ENCODE peak calls at places on chromosomes 12 and 14, in nine cellular contexts. C, S, R, D, E, U, N, A and Z are unnamed samples.

GRCh38 chr12:120873231-120873630 is 30.9 kb downstream of the SPPL3 start:
- DNase-seq in C (no peak), S (no peak), R (no peak), D (no peak), E (no peak), U (no peak), N (no peak), A (no peak), Z (no peak)

GRCh38 chr14:66600416-66600815 is 92.5 kb downstream of the GPHN start:
- DNase-seq in C (peak), S (no peak), R (no peak), D (no peak), E (no peak), U (no peak), N (no peak), A (no peak), Z (no peak)

GRCh38 chr12:18861287-18861858 is 123.5 kb downstream of the CAPZA3 start:
- DNase-seq in C (no peak), S (no peak), R (no peak), D (no peak), E (no peak), U (no peak), N (no peak), A (no peak), Z (no peak)

GRCh38 chr14:95679995-95680735 is 6.1 kb upstream of the TCL1B start:
- DNase-seq in C (no peak), S (no peak), R (peak), D (no peak), E (no peak), U (no peak), N (no peak), A (no peak), Z (no peak)

GRCh38 chr12:71865166-71865713 is 25.7 kb downstream of the TBC1D15 start:
- DNase-seq in C (peak), S (no peak), R (no peak), D (peak), E (no peak), U (no peak), N (no peak), A (no peak), Z (peak)

GRCh38 chr14:61503167-61503801 is 181.9 kb downstream of the PRKCH start:
- DNase-seq in C (peak), S (no peak), R (no peak), D (no peak), E (peak), U (no peak), N (no peak), A (peak), Z (peak)

GRCh38 chr14:73785336-73785833 is 66.2 kb upstream of the PTGR2 start:
- DNase-seq in C (peak), S (no peak), R (no peak), D (peak), E (no peak), U (no peak), N (no peak), A (no peak), Z (peak)

GRCh38 chr14:56995010-56995409 is 184.7 kb upstream of the OTX2 start:
- DNase-seq in C (no peak), S (no peak), R (no peak), D (no peak), E (no peak), U (no peak), N (no peak), A (no peak), Z (no peak)

GRCh38 chr14:85129907-85130306 is 400.0 kb upstream of the FLRT2 start:
- DNase-seq in C (no peak), S (no peak), R (no peak), D (no peak), E (no peak), U (no peak), N (no peak), A (no peak), Z (no peak)

GRCh38 chr12:115947696-115948062 is 329.8 kb downstream of the MED13L start:
- DNase-seq in C (no peak), S (no peak), R (no peak), D (no peak), E (no peak), U (no peak), N (no peak), A (no peak), Z (no peak)

GRCh38 chr14:92668266-92668973 is 80.0 kb downstream of the LGMN start:
- DNase-seq in C (no peak), S (no peak), R (no peak), D (no peak), E (no peak), U (no peak), N (no peak), A (no peak), Z (no peak)

GRCh38 chr12:91461061-91461460 is 278.4 kb upstream of the DCN start:
- DNase-seq in C (no peak), S (no peak), R (no peak), D (no peak), E (no peak), U (no peak), N (no peak), A (no peak), Z (no peak)

GRCh38 chr14:52852810-52853521 is 61.6 kb upstream of the GNPNAT1 start:
- DNase-seq in C (no peak), S (no peak), R (no peak), D (no peak), E (no peak), U (no peak), N (no peak), A (no peak), Z (no peak)

GRCh38 chr12:27711312-27711682 is 665 bp downstream of the MRPS35 start:
- DNase-seq in C (no peak), S (no peak), R (peak), D (no peak), E (no peak), U (no peak), N (no peak), A (no peak), Z (no peak)

GRCh38 chr14:38022775-38023174 is 184.9 kb upstream of the SSTR1 start:
- DNase-seq in C (no peak), S (no peak), R (no peak), D (no peak), E (no peak), U (no peak), N (no peak), A (no peak), Z (no peak)

GRCh38 chr12:64733857-64734256 is 25.3 kb downstream of the GNS start:
- DNase-seq in C (peak), S (no peak), R (no peak), D (no peak), E (no peak), U (no peak), N (no peak), A (no peak), Z (peak)

GRCh38 chr12:93176166-93176565 is 201.6 kb upstream of the NUDT4 start:
- DNase-seq in C (peak), S (no peak), R (no peak), D (no peak), E (no peak), U (no peak), N (no peak), A (no peak), Z (no peak)

GRCh38 chr14:104105071-104105821 is 19.7 kb downstream of the ASPG start:
- DNase-seq in C (no peak), S (peak), R (no peak), D (no peak), E (no peak), U (no peak), N (no peak), A (no peak), Z (no peak)

GRCh38 chr12:80068173-80068572 is 31.2 kb upstream of the OTOGL start:
- DNase-seq in C (no peak), S (no peak), R (no peak), D (no peak), E (no peak), U (no peak), N (no peak), A (no peak), Z (no peak)

DNA sequence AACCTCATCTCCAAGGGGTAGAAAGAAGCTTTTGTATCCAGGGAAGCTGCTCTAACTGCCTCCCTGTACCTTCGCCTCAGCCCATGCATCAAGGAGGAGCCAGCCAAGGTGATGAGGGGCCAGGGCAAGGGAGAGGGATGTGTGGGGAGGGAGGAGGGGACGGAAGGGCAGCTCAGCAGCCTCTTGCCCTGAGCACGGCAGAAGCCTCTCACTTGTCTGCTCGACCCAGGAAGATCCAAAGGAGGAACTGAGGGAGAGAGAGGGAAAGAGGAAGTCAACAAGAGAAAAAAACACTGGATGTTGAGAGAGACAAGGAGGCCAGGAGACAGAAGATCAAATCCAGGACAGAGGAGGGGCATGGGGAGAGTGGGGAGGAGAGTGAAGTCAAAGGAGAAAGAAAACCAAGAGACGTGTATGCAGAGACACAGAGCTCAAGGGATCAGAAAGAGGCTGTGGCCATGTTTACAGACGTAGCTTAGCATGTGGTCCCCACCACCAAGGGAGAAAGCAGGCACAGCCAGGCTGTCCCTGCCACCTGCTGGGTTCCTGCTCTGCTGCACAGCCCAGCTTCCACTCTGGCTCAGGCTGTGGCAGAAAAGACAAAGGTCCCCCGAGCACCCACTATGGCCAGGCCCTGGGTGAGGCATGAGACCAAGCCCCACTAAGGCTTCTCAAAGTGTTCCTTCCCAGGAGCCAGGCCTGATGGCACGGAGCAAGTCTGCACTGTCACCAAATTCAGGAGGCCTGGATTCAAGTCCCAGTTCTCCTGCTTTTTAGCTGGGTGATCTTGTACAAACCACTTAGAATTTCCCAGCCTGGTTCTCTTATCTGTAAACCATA is 25.8 kb upstream of the COL2A1 start:
- DNase-seq in C (no peak), S (no peak), R (no peak), D (no peak), E (no peak), U (no peak), N (no peak), A (no peak), Z (no peak)
- TF ChIP-seq CTCF in C (no peak), S (no peak), R (no peak), D (no peak), E (no peak), U (no peak), N (no peak), A (no peak), Z (no peak)

GRCh38 chr12:95336387-95337067 is 118.9 kb downstream of the VEZT start:
- DNase-seq in C (peak), S (peak), R (no peak), D (peak), E (no peak), U (no peak), N (peak), A (no peak), Z (peak)
- TF ChIP-seq CTCF in C (peak), S (peak), R (peak), D (peak), E (no peak), U (peak), N (peak), A (no peak), Z (peak)

DNA sequence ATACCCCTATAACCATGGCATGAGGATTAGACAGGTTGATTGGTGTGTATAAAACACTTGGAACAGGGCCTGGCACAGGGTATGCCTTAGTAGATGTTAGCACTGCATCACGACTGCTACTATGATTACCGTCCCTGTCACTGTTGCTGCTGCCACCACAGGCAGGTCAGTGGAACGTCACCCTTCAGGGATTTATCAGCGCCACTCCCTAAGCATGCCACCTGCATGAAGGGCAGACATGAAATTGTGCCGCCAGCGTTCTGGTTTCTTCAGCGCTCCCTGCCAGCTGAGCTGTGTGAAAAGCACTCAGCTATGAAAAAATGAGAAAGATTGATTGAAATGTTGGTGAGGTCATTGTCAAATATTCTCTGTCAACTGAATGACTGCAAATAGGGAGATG is 477.0 kb downstream of the DPF3 start:
- DNase-seq in C (no peak), S (no peak), R (no peak), D (no peak), E (peak), U (no peak), N (no peak), A (no peak), Z (no peak)
- TF ChIP-seq CTCF in C (no peak), S (no peak), R (peak), D (no peak), E (peak), U (no peak), N (no peak), A (no peak), Z (peak)

GRCh38 chr12:123043536-123044001 is 63.1 kb downstream of the ARL6IP4 start:
- DNase-seq in C (peak), S (peak), R (peak), D (peak), E (no peak), U (no peak), N (peak), A (peak), Z (peak)
- TF ChIP-seq CTCF in C (peak), S (peak), R (peak), D (peak), E (peak), U (peak), N (peak), A (peak), Z (peak)

GRCh38 chr14:71932229-71932951 is at the start of gene RGS6:
- DNase-seq in C (no peak), S (peak), R (peak), D (no peak), E (no peak), U (no peak), N (no peak), A (no peak), Z (no peak)

GRCh38 chr14:71931492-71932228 is 569 bp upstream of the RGS6 start:
- DNase-seq in C (no peak), S (no peak), R (peak), D (no peak), E (no peak), U (no peak), N (no peak), A (no peak), Z (no peak)

DNA sequence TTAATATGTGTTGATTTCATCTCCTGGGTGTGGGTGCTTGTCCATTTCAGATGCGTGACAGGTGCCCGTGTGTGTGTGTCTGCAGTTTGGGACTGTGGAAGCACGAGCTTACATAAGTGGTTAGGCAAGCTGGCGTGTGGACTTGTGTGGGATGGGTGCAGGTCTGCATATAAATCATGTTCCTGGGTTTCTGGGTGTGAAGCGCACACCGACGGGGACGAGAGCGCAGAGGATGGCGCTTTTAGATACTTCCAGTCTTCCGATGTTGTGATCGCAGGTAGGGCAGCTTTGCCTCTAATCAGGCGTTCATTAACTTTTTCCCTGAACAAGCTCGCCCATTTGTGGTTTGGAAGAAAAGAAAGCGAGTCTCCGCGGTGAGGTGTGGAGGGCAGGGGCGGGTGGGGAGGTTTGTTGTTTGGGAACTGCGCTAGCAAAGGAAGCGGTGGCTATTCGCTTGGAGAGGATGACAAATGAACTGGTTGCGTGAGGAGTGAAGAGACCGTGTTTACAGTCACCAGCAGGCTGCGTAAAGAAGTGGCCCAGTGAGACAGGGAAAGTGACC is 878 bp downstream of the RGS6 start:
- DNase-seq in C (no peak), S (no peak), R (no peak), D (no peak), E (no peak), U (no peak), N (no peak), A (no peak), Z (no peak)
- TF ChIP-seq CTCF in C (no peak), S (no peak), R (no peak), D (no peak), E (no peak), U (no peak), N (no peak), A (no peak), Z (no peak)